ENCODE peak calls at places on chromosomes 13 and 19, in eight cellular contexts. E, H, M, I, Z, Y, J and B are unnamed samples.

GRCh38 chr13:30499338-30499737 is 33.6 kb upstream of the HMGB1 start:
- DNase-seq in E (no peak), H (no peak), M (no peak), I (no peak), Z (no peak), Y (no peak), J (no peak), B (no peak)

GRCh38 chr13:105991131-105991530 is 544.3 kb downstream of the EFNB2 start:
- DNase-seq in E (no peak), H (no peak), M (no peak), I (no peak), Z (no peak), Y (no peak), J (no peak), B (no peak)

GRCh38 chr13:90545070-90545840 is 802.2 kb upstream of the MIR17HG start:
- DNase-seq in E (no peak), H (no peak), M (no peak), I (no peak), Z (no peak), Y (no peak), J (no peak), B (no peak)

GRCh38 chr13:77449265-77449664 is 86.2 kb upstream of the SCEL start:
- DNase-seq in E (no peak), H (no peak), M (no peak), I (no peak), Z (no peak), Y (no peak), J (no peak), B (no peak)

GRCh38 chr13:36559388-36559787 is 114.4 kb upstream of the SERTM1 start:
- DNase-seq in E (no peak), H (no peak), M (no peak), I (no peak), Z (no peak), Y (no peak), J (no peak), B (no peak)

GRCh38 chr19:6963937-6964336 is 57.3 kb downstream of the MBD3L2B start:
- DNase-seq in E (no peak), H (no peak), M (no peak), I (no peak), Z (no peak), Y (no peak), J (peak), B (no peak)

GRCh38 chr19:34841780-34842179 is 68.8 kb upstream of the ZNF599 start:
- DNase-seq in E (no peak), H (no peak), M (peak), I (no peak), Z (no peak), Y (no peak), J (no peak), B (no peak)

GRCh38 chr13:110015253-110015652 is 228.9 kb upstream of the IRS2 start:
- DNase-seq in E (no peak), H (no peak), M (no peak), I (no peak), Z (no peak), Y (no peak), J (no peak), B (no peak)

GRCh38 chr19:4380254-4380727 is 20.1 kb downstream of the SH3GL1 start:
- DNase-seq in E (no peak), H (no peak), M (no peak), I (no peak), Z (no peak), Y (peak), J (no peak), B (no peak)

GRCh38 chr19:47537493-47537892 is 22.6 kb upstream of the NAPA start:
- DNase-seq in E (no peak), H (no peak), M (no peak), I (no peak), Z (no peak), Y (no peak), J (no peak), B (no peak)

GRCh38 chr19:14494910-14495677 is 833 bp downstream of the GIPC1 start:
- DNase-seq in E (peak), H (no peak), M (no peak), I (no peak), Z (no peak), Y (no peak), J (no peak), B (no peak)

GRCh38 chr13:52459668-52460067 is 4.4 kb downstream of the CKAP2 start:
- DNase-seq in E (peak), H (no peak), M (no peak), I (no peak), Z (no peak), Y (no peak), J (no peak), B (no peak)

GRCh38 chr19:52226652-52227051 is 36.8 kb downstream of the PPP2R1A start:
- DNase-seq in E (no peak), H (no peak), M (no peak), I (no peak), Z (no peak), Y (no peak), J (no peak), B (no peak)

GRCh38 chr19:2727640-2727944 is 6.4 kb upstream of the DIRAS1 start:
- DNase-seq in E (peak), H (no peak), M (no peak), I (no peak), Z (peak), Y (no peak), J (no peak), B (no peak)